ENCODE peak calls at places on chromosomes 16 and 17, in nine cellular contexts. Q, R, N, Y, T, G, L, J and F are unnamed samples.

GRCh38 chr17:83194189-83194565 is 114.8 kb downstream of the METRNL start:
- DNase-seq in Q (no peak), R (peak), N (peak), Y (no peak), T (no peak), G (no peak), L (peak), J (no peak), F (peak)

GRCh38 chr17:69417545-69418483 is 3.3 kb downstream of the MAP2K6 start:
- DNase-seq in Q (no peak), R (no peak), N (no peak), Y (no peak), T (no peak), G (no peak), L (no peak), J (no peak), F (no peak)

GRCh38 chr16:49183911-49184310 is 97.7 kb downstream of the CBLN1 start:
- DNase-seq in Q (no peak), R (no peak), N (peak), Y (peak), T (no peak), G (no peak), L (no peak), J (peak), F (no peak)

GRCh38 chr17:77666881-77667395 is 291.6 kb upstream of the TNRC6C start:
- DNase-seq in Q (no peak), R (no peak), N (peak), Y (no peak), T (no peak), G (no peak), L (no peak), J (no peak), F (no peak)

GRCh38 chr17:67879662-67880061 is 54.4 kb downstream of the BPTF start:
- DNase-seq in Q (no peak), R (no peak), N (no peak), Y (no peak), T (no peak), G (no peak), L (no peak), J (no peak), F (no peak)

GRCh38 chr16:83842755-83843507 is 35.2 kb downstream of the HSBP1 start:
- DNase-seq in Q (no peak), R (peak), N (peak), Y (no peak), T (no peak), G (no peak), L (no peak), J (no peak), F (no peak)

GRCh38 chr17:57881143-57881542 is 31.3 kb upstream of the MRPS23 start:
- DNase-seq in Q (no peak), R (no peak), N (no peak), Y (no peak), T (no peak), G (no peak), L (no peak), J (no peak), F (no peak)

GRCh38 chr17:4988168-4988567 is 693 bp upstream of the CAMTA2 start:
- DNase-seq in Q (no peak), R (no peak), N (no peak), Y (no peak), T (no peak), G (no peak), L (peak), J (no peak), F (no peak)

GRCh38 chr16:86061771-86062170 is 162.8 kb downstream of the IRF8 start:
- DNase-seq in Q (no peak), R (no peak), N (no peak), Y (no peak), T (peak), G (no peak), L (peak), J (no peak), F (no peak)

GRCh38 chr17:38349097-38349904 is 2.3 kb upstream of the SOCS7 start:
- DNase-seq in Q (peak), R (peak), N (peak), Y (peak), T (peak), G (peak), L (peak), J (peak), F (peak)

GRCh38 chr17:30095507-30096244 is 20.9 kb upstream of the NSRP1 start:
- DNase-seq in Q (no peak), R (no peak), N (no peak), Y (peak), T (no peak), G (no peak), L (no peak), J (peak), F (peak)

GRCh38 chr16:86405319-86405718 is 105.0 kb upstream of the FOXF1 start:
- DNase-seq in Q (no peak), R (no peak), N (no peak), Y (no peak), T (no peak), G (no peak), L (no peak), J (no peak), F (no peak)

GRCh38 chr17:22506861-22507260 is 814.5 kb downstream of the KCNJ18 start:
- DNase-seq in Q (no peak), R (peak), N (no peak), Y (no peak), T (no peak), G (no peak), L (no peak), J (no peak), F (no peak)

GRCh38 chr16:84095466-84095865 is 21.3 kb downstream of the MBTPS1 start:
- DNase-seq in Q (no peak), R (no peak), N (no peak), Y (no peak), T (peak), G (no peak), L (no peak), J (no peak), F (no peak)

GRCh38 chr16:57639172-57639571 is 10.7 kb downstream of the ADGRG1 start:
- DNase-seq in Q (no peak), R (no peak), N (no peak), Y (no peak), T (peak), G (no peak), L (no peak), J (peak), F (no peak)

GRCh38 chr16:89217388-89218191 is at the start of gene ZNF778:
- DNase-seq in Q (peak), R (peak), N (peak), Y (peak), T (peak), G (peak), L (peak), J (peak), F (peak)
- TF ChIP-seq POLR2A in Q (peak), R (no peak), N (peak), Y (peak), T (peak), G (peak), L (peak), J (peak), F (peak)

DNA sequence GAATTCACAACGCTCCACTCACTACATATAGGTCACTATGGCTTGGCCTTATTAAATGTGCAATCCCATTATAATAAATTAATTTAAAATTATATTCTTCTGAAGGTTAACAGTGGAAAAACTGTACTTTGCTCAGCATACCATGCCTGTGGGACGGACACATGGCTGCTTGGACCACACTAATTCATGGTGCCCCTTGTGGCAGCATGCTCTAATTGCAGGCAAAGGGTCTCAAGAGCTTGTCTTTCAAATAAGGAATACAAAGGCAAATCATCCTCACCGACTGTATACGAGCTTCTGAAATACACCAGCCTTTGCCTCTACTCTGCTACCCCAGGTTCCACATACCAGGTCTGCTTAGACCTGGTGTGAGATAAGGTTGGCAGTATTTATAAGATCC is 11.7 kb downstream of the SMPD3 start:
- DNase-seq in Q (no peak), R (peak), N (no peak), Y (no peak), T (no peak), G (no peak), L (no peak), J (peak), F (no peak)
- TF ChIP-seq CTCF in Q (no peak), R (no peak), N (peak), Y (no peak), T (no peak), G (no peak), L (no peak), J (peak), F (no peak)

GRCh38 chr17:74768069-74768762 is 7.9 kb downstream of the NAT9 start:
- DNase-seq in Q (peak), R (peak), N (no peak), Y (no peak), T (peak), G (no peak), L (no peak), J (no peak), F (no peak)
- TF ChIP-seq POLR2A in Q (no peak), R (no peak), N (no peak), Y (no peak), T (peak), G (no peak), L (no peak), J (no peak), F (no peak)

GRCh38 chr16:2026461-2027023 is at the start of gene NHERF2:
- DNase-seq in Q (peak), R (no peak), N (peak), Y (no peak), T (no peak), G (no peak), L (peak), J (peak), F (no peak)

GRCh38 chr16:2028146-2028545 is 1.4 kb downstream of the NHERF2 start:
- DNase-seq in Q (no peak), R (no peak), N (no peak), Y (no peak), T (peak), G (no peak), L (no peak), J (no peak), F (no peak)

GRCh38 chr16:2028620-2029220 is 2.0 kb downstream of the NHERF2 start:
- DNase-seq in Q (peak), R (no peak), N (no peak), Y (no peak), T (peak), G (no peak), L (no peak), J (no peak), F (no peak)

GRCh38 chr16:2025878-2026460 is 733 bp upstream of the NHERF2 start:
- DNase-seq in Q (no peak), R (no peak), N (no peak), Y (no peak), T (no peak), G (no peak), L (no peak), J (no peak), F (no peak)

GRCh38 chr16:2027024-2028010 is 615 bp downstream of the NHERF2 start:
- DNase-seq in Q (peak), R (no peak), N (no peak), Y (no peak), T (peak), G (no peak), L (no peak), J (peak), F (no peak)
- TF ChIP-seq CTCF in Q (no peak), R (no peak), N (no peak), Y (no peak), T (no peak), G (no peak), L (no peak), J (peak), F (no peak)

GRCh38 chr17:65389956-65390355 is 171.5 kb downstream of the AXIN2 start:
- DNase-seq in Q (no peak), R (no peak), N (no peak), Y (no peak), T (no peak), G (no peak), L (no peak), J (no peak), F (no peak)
- TF ChIP-seq POLR2A in Q (no peak), R (no peak), N (no peak), Y (no peak), T (no peak), G (no peak), L (no peak), J (no peak), F (no peak)

GRCh38 chr17:2122641-2123302 is 67.9 kb downstream of the HIC1 start:
- DNase-seq in Q (peak), R (peak), N (peak), Y (no peak), T (peak), G (peak), L (peak), J (no peak), F (peak)
- TF ChIP-seq CTCF in Q (peak), R (no peak), N (no peak), Y (no peak), T (no peak), G (no peak), L (peak), J (no peak), F (no peak)

GRCh38 chr16:4691666-4692412 is 1.5 kb upstream of the NUDT16L1 start:
- DNase-seq in Q (no peak), R (peak), N (no peak), Y (no peak), T (no peak), G (peak), L (peak), J (no peak), F (no peak)
- TF ChIP-seq POLR2A in Q (no peak), R (no peak), N (no peak), Y (no peak), T (no peak), G (no peak), L (no peak), J (no peak), F (no peak)